ENCODE peak calls at places on chromosomes 11 and 22, in seven cellular contexts. L is heart right ventricle; V is gastrocnemius medialis; I is activated CD8-positive, alpha-beta memory T cell treated with anti-CD3 and anti-CD28 coated beads, Interleukin-2, amount 10 ng/mL, durations not matched to agents 7 days and 5 days; M is stimulated activated CD8-positive, alpha-beta memory T cell treated with anti-CD3 and anti-CD28 coated beads, Interleukin-4, amount 100 ng/mL, for 48 hours; Y is EH; B is activated CD4-positive, CD25-positive, alpha-beta regulatory T cell. C is an unnamed sample.

GRCh38 chr11:82458147-82458546 is 275.5 kb downstream of the FAM181B start:
- DNase-seq in L (no peak), V (no peak), I (no peak), M (no peak), Y (no peak), B (no peak), C (no peak)

GRCh38 chr22:47195676-47196492 is 433.4 kb downstream of the TBC1D22A start:
- DNase-seq in L (no peak), V (no peak), I (no peak), M (peak; percentile 12), Y (no peak), B (no peak), C (peak; percentile 79)

GRCh38 chr22:19455585-19456370 is 8.3 kb upstream of the C22orf39 start:
- DNase-seq in L (no peak), V (no peak), I (no peak), M (no peak), Y (peak; percentile 31), B (no peak), C (no peak)

GRCh38 chr11:132139181-132139580 is 768.8 kb downstream of the NTM start:
- DNase-seq in L (no peak), V (no peak), I (no peak), M (no peak), Y (no peak), B (no peak), C (no peak)

GRCh38 chr11:108508653-108509593 is 10.7 kb upstream of the POGLUT3 start:
- DNase-seq in L (no peak), V (no peak), I (no peak), M (no peak), Y (no peak), B (no peak), C (no peak)

GRCh38 chr11:66628061-66628603 is 10.4 kb upstream of the RBM4 start:
- DNase-seq in L (no peak), V (no peak), I (no peak), M (no peak), Y (no peak), B (no peak), C (no peak)

GRCh38 chr11:6557063-6557462 is 46.4 kb downstream of the RRP8 start:
- DNase-seq in L (no peak), V (no peak), I (no peak), M (no peak), Y (no peak), B (no peak), C (no peak)

GRCh38 chr11:94521684-94522083 is 9.4 kb downstream of the C11orf97 start:
- DNase-seq in L (no peak), V (no peak), I (no peak), M (no peak), Y (peak; percentile 41), B (no peak), C (no peak)

GRCh38 chr11:95517453-95517852 is 272.1 kb downstream of the FAM76B start:
- DNase-seq in L (no peak), V (no peak), I (no peak), M (no peak), Y (no peak), B (no peak), C (no peak)

GRCh38 chr11:133504906-133505305 is 27.4 kb downstream of the OPCML start:
- DNase-seq in L (no peak), V (no peak), I (no peak), M (no peak), Y (no peak), B (no peak), C (no peak)

GRCh38 chr22:24925586-24926427 is 20.7 kb downstream of the LHFPL7 start:
- DNase-seq in L (no peak), V (no peak), I (no peak), M (no peak), Y (no peak), B (no peak), C (no peak)

GRCh38 chr11:100731471-100731870 is 44.4 kb downstream of the ARHGAP42 start:
- DNase-seq in L (no peak), V (no peak), I (no peak), M (no peak), Y (no peak), B (no peak), C (no peak)

GRCh38 chr11:113725883-113726405 is 19.8 kb upstream of the TMPRSS5 start:
- DNase-seq in L (no peak), V (no peak), I (no peak), M (no peak), Y (no peak), B (no peak), C (no peak)

GRCh38 chr22:25368271-25368670 is 148.8 kb downstream of the CRYBB2 start:
- DNase-seq in L (no peak), V (no peak), I (no peak), M (no peak), Y (peak; percentile 81), B (no peak), C (peak; percentile 97)

GRCh38 chr11:125084057-125084416 is 20.9 kb downstream of the SLC37A2 start:
- DNase-seq in L (no peak), V (no peak), I (peak; percentile 33), M (no peak), Y (no peak), B (no peak), C (no peak)

GRCh38 chr11:120974466-120974865 is 49.4 kb upstream of the TBCEL start:
- DNase-seq in L (no peak), V (no peak), I (no peak), M (no peak), Y (no peak), B (no peak), C (no peak)

GRCh38 chr11:104146421-104146820 is 17.5 kb downstream of the PDGFD start:
- DNase-seq in L (no peak), V (no peak), I (no peak), M (no peak), Y (peak; percentile 18), B (no peak), C (no peak)

GRCh38 chr11:27717377-27717776 is 17.1 kb upstream of the BDNF start:
- DNase-seq in L (no peak), V (no peak), I (no peak), M (no peak), Y (peak; percentile 35), B (no peak), C (no peak)

GRCh38 chr22:49363526-49364230 is 464.0 kb downstream of the BRD1 start:
- DNase-seq in L (no peak), V (no peak), I (peak; percentile 34), M (no peak), Y (no peak), B (no peak), C (peak; percentile 66)

GRCh38 chr11:13210424-13210823 is 67.2 kb upstream of the BMAL1 start:
- DNase-seq in L (peak; percentile 55), V (peak; percentile 47), I (peak; percentile 57), M (peak; percentile 37), Y (peak; percentile 83), B (no peak), C (no peak)

GRCh38 chr11:43943931-43944751 is 1.7 kb downstream of the C11orf96 start:
- DNase-seq in L (no peak), V (no peak), I (no peak), M (peak; percentile 53), Y (no peak), B (no peak), C (peak; percentile 88)

GRCh38 chr11:134266841-134267251 is 9.3 kb upstream of the GLB1L3 start:
- DNase-seq in L (no peak), V (no peak), I (no peak), M (no peak), Y (peak; percentile 80), B (no peak), C (peak; percentile 91)

GRCh38 chr11:8832571-8833260 is 78.3 kb upstream of the AKIP1 start:
- DNase-seq in L (no peak), V (no peak), I (peak; percentile 54), M (no peak), Y (peak; percentile 94), B (no peak), C (peak; percentile 89)